ENCODE peak calls at places on chromosomes 1 and 21, in five cellular contexts. S, Q, U, O and N are unnamed samples.

GRCh38 chr1:36400825-36401601 is 3.3 kb upstream of the LSM10 start:
- DNase-seq in S (peak), Q (no peak), U (peak), O (peak), N (peak)

GRCh38 chr1:206518743-206519142 is 11.4 kb downstream of the RASSF5 start:
- DNase-seq in S (no peak), Q (no peak), U (no peak), O (no peak), N (no peak)

GRCh38 chr1:46522184-46522968 is 29.1 kb downstream of the KNCN start:
- DNase-seq in S (no peak), Q (peak), U (peak), O (no peak), N (no peak)

GRCh38 chr1:243740255-243740999 is 109.6 kb downstream of the AKT3 start:
- DNase-seq in S (no peak), Q (no peak), U (no peak), O (no peak), N (no peak)

GRCh38 chr1:241990040-241990439 is 8.9 kb downstream of the MAP1LC3C start:
- DNase-seq in S (peak), Q (peak), U (peak), O (no peak), N (peak)

GRCh38 chr1:223114871-223115270 is 28.2 kb downstream of the TLR5 start:
- DNase-seq in S (peak), Q (no peak), U (peak), O (no peak), N (no peak)

GRCh38 chr1:62849031-62849430 is 65.1 kb downstream of the ATG4C start:
- DNase-seq in S (no peak), Q (peak), U (no peak), O (no peak), N (no peak)

GRCh38 chr1:23567629-23567995 is 8.3 kb upstream of the ID3 start:
- DNase-seq in S (peak), Q (no peak), U (no peak), O (no peak), N (no peak)

GRCh38 chr1:55443175-55443933 is 228.2 kb upstream of the USP24 start:
- DNase-seq in S (peak), Q (peak), U (peak), O (no peak), N (peak)

GRCh38 chr1:42266253-42267135 is 68.5 kb downstream of the FOXJ3 start:
- DNase-seq in S (no peak), Q (peak), U (no peak), O (no peak), N (no peak)

GRCh38 chr1:33824321-33824720 is 39.6 kb upstream of the HMGB4 start:
- DNase-seq in S (no peak), Q (no peak), U (no peak), O (no peak), N (no peak)

GRCh38 chr1:216140650-216141547 is 282.3 kb downstream of the USH2A start:
- DNase-seq in S (no peak), Q (no peak), U (peak), O (no peak), N (no peak)

GRCh38 chr21:34688145-34688544 is 19.4 kb downstream of the CLIC6 start:
- DNase-seq in S (no peak), Q (no peak), U (peak), O (no peak), N (no peak)

GRCh38 chr1:55724551-55725325 is 509.6 kb upstream of the USP24 start:
- DNase-seq in S (no peak), Q (no peak), U (peak), O (no peak), N (no peak)

GRCh38 chr1:193479187-193479586 is 292.8 kb upstream of the B3GALT2 start:
- DNase-seq in S (no peak), Q (no peak), U (no peak), O (peak), N (no peak)

GRCh38 chr1:159786966-159787365 is 6.2 kb downstream of the DUSP23 start:
- DNase-seq in S (no peak), Q (no peak), U (peak), O (no peak), N (no peak)

GRCh38 chr1:206685749-206686485 is 1.2 kb downstream of the MAPKAPK2 start:
- DNase-seq in S (peak), Q (peak), U (peak), O (peak), N (peak)

GRCh38 chr21:38671716-38672115 is 134.0 kb upstream of the ETS2 start:
- DNase-seq in S (no peak), Q (no peak), U (peak), O (no peak), N (no peak)

GRCh38 chr1:160371691-160372208 is 4.9 kb downstream of the NHLH1 start:
- DNase-seq in S (no peak), Q (no peak), U (no peak), O (no peak), N (no peak)

GRCh38 chr1:32978854-32979253 is 14.2 kb upstream of the RNF19B start:
- DNase-seq in S (no peak), Q (no peak), U (no peak), O (no peak), N (no peak)

GRCh38 chr1:52119291-52119690 is 22.6 kb upstream of the ZFYVE9 start:
- DNase-seq in S (no peak), Q (no peak), U (no peak), O (no peak), N (no peak)

GRCh38 chr1:107787299-107787698 is 177.7 kb downstream of the VAV3 start:
- DNase-seq in S (no peak), Q (no peak), U (no peak), O (peak), N (no peak)

GRCh38 chr1:201310986-201311355 is 27.7 kb downstream of the PKP1 start:
- DNase-seq in S (no peak), Q (peak), U (no peak), O (no peak), N (no peak)

GRCh38 chr1:58893257-58893869 is 109.5 kb upstream of the JUN start:
- DNase-seq in S (no peak), Q (no peak), U (peak), O (no peak), N (no peak)

GRCh38 chr1:1165485-1165884 is 8.2 kb upstream of the TTLL10 start:
- DNase-seq in S (no peak), Q (no peak), U (no peak), O (no peak), N (no peak)

GRCh38 chr21:20997308-20997632 is 939 bp upstream of the NCAM2 start:
- DNase-seq in S (no peak), Q (no peak), U (peak), O (no peak), N (no peak)

GRCh38 chr1:61152066-61152465 is 69.7 kb downstream of the NFIA start:
- DNase-seq in S (no peak), Q (no peak), U (no peak), O (no peak), N (no peak)

GRCh38 chr1:223711173-223711572 is 1.2 kb upstream of the CAPN2 start:
- DNase-seq in S (no peak), Q (no peak), U (peak), O (no peak), N (no peak)

GRCh38 chr1:201108614-201109013 is 3.6 kb downstream of the CACNA1S start:
- DNase-seq in S (no peak), Q (no peak), U (no peak), O (no peak), N (no peak)

GRCh38 chr1:37612186-37612585 is 16.4 kb upstream of the GNL2 start:
- DNase-seq in S (no peak), Q (no peak), U (no peak), O (no peak), N (no peak)